ENCODE peak calls at places on chromosomes 12 and 14, in eight cellular contexts. C is hepatic stellate cell, N is T-helper 22 cell, Y is HFFc6, B is SW 1271, X is Caco-2, D is AML-193, S is RPMI7951. F is an unnamed sample.

GRCh38 chr12:47820631-47821345 is 1.1 kb upstream of the HDAC7 start:
- DNase-seq in C (peak; percentile 97), N (no peak), Y (peak; percentile 96), B (peak; percentile 83), X (peak; percentile 91), D (peak; percentile 40), S (peak; percentile 95), F (peak; percentile 55)

GRCh38 chr12:32139064-32139421 is 32.4 kb downstream of the BICD1 start:
- DNase-seq in C (no peak), N (no peak), Y (no peak), B (no peak), X (no peak), D (no peak), S (peak; percentile 54), F (peak; percentile 87)

GRCh38 chr14:96637521-96637920 is 135.3 kb downstream of the PAPOLA start:
- DNase-seq in C (no peak), N (no peak), Y (no peak), B (no peak), X (no peak), D (no peak), S (no peak), F (no peak)

GRCh38 chr14:32332415-32333116 is 3.5 kb downstream of the AKAP6 start:
- DNase-seq in C (no peak), N (no peak), Y (no peak), B (no peak), X (peak; percentile 22), D (no peak), S (no peak), F (no peak)

GRCh38 chr12:29463198-29463597 is 34.3 kb downstream of the OVCH1 start:
- DNase-seq in C (no peak), N (no peak), Y (no peak), B (no peak), X (no peak), D (peak; percentile 6), S (no peak), F (peak; percentile 80)

GRCh38 chr14:59276235-59276634 is 87.8 kb downstream of the DAAM1 start:
- DNase-seq in C (no peak), N (no peak), Y (no peak), B (no peak), X (no peak), D (no peak), S (no peak), F (no peak)

GRCh38 chr12:110174373-110174996 is 50.3 kb downstream of the IFT81 start:
- DNase-seq in C (no peak), N (no peak), Y (no peak), B (no peak), X (peak; percentile 18), D (no peak), S (no peak), F (no peak)

GRCh38 chr14:95294834-95295599 is 24.7 kb downstream of the CLMN start:
- DNase-seq in C (no peak), N (no peak), Y (no peak), B (peak; percentile 5), X (no peak), D (no peak), S (peak; percentile 59), F (no peak)

GRCh38 chr14:100375273-100375962 is 52.3 kb downstream of the SLC25A47 start:
- DNase-seq in C (peak; percentile 87), N (no peak), Y (peak; percentile 78), B (peak; percentile 21), X (peak; percentile 76), D (no peak), S (peak; percentile 92), F (peak; percentile 90)

GRCh38 chr12:130121246-130122005 is 40.8 kb upstream of the FZD10 start:
- DNase-seq in C (no peak), N (no peak), Y (no peak), B (no peak), X (no peak), D (no peak), S (no peak), F (no peak)

GRCh38 chr12:65594373-65594772 is 229.9 kb upstream of the HMGA2 start:
- DNase-seq in C (no peak), N (no peak), Y (no peak), B (no peak), X (no peak), D (no peak), S (peak; percentile 19), F (no peak)

GRCh38 chr14:72565200-72565599 is 328.7 kb downstream of the DPF3 start:
- DNase-seq in C (no peak), N (no peak), Y (no peak), B (no peak), X (no peak), D (no peak), S (no peak), F (no peak)

GRCh38 chr12:130764475-130765185 is 48.5 kb upstream of the RIMBP2 start:
- DNase-seq in C (peak; percentile 28), N (no peak), Y (peak; percentile 67), B (no peak), X (peak; percentile 54), D (no peak), S (peak; percentile 42), F (no peak)

F was measured in MV-4-11.